ENCODE peak calls at places on chromosomes 12 and 14, in seven cellular contexts. D, H, J, B, U, G and Q are unnamed samples.

GRCh38 chr14:22493143-22493542 is 95.9 kb downstream of the DAD1 start:
- DNase-seq in D (no peak), H (no peak), J (no peak), B (no peak), U (no peak), G (no peak), Q (no peak)

GRCh38 chr12:122368361-122369073 is 54.0 kb downstream of the CLIP1 start:
- DNase-seq in D (no peak), H (no peak), J (peak), B (no peak), U (peak), G (no peak), Q (no peak)

GRCh38 chr12:120873231-120873630 is 30.9 kb downstream of the SPPL3 start:
- DNase-seq in D (no peak), H (no peak), J (no peak), B (no peak), U (no peak), G (no peak), Q (no peak)

GRCh38 chr14:20681348-20682126 is 2.8 kb upstream of the RNASE4 start:
- DNase-seq in D (peak), H (peak), J (peak), B (peak), U (peak), G (peak), Q (peak)

GRCh38 chr14:42884100-42884499 is 1277.4 kb downstream of the LRFN5 start:
- DNase-seq in D (no peak), H (no peak), J (peak), B (no peak), U (peak), G (no peak), Q (peak)

GRCh38 chr12:116133149-116133548 is 144.3 kb downstream of the MED13L start:
- DNase-seq in D (no peak), H (no peak), J (peak), B (no peak), U (no peak), G (no peak), Q (no peak)

GRCh38 chr14:20866963-20867362 is 24.2 kb upstream of the RNASE3 start:
- DNase-seq in D (no peak), H (no peak), J (no peak), B (no peak), U (no peak), G (no peak), Q (no peak)

GRCh38 chr14:97177016-97177415 is 379.8 kb downstream of the VRK1 start:
- DNase-seq in D (no peak), H (no peak), J (no peak), B (no peak), U (peak), G (no peak), Q (peak)

GRCh38 chr14:88611878-88612277 is 49.0 kb downstream of the ZC3H14 start:
- DNase-seq in D (no peak), H (no peak), J (peak), B (no peak), U (peak), G (no peak), Q (no peak)

GRCh38 chr12:122366685-122367475 is 55.6 kb downstream of the CLIP1 start:
- DNase-seq in D (no peak), H (no peak), J (peak), B (no peak), U (peak), G (no peak), Q (peak)

GRCh38 chr12:115232455-115233156 is 548.6 kb upstream of the TBX3 start:
- DNase-seq in D (no peak), H (no peak), J (peak), B (no peak), U (peak), G (no peak), Q (no peak)

GRCh38 chr12:23684121-23684520 is 265.3 kb downstream of the SOX5 start:
- DNase-seq in D (no peak), H (no peak), J (no peak), B (no peak), U (peak), G (no peak), Q (no peak)

GRCh38 chr14:103296007-103296406 is 38.0 kb upstream of the EIF5 start:
- DNase-seq in D (no peak), H (no peak), J (peak), B (no peak), U (peak), G (no peak), Q (no peak)

GRCh38 chr14:63633801-63634200 is 7.9 kb downstream of the WDR89 start:
- DNase-seq in D (no peak), H (no peak), J (no peak), B (no peak), U (no peak), G (no peak), Q (no peak)
- TF ChIP-seq CTCF in D (no peak), H (no peak), J (peak), B (no peak), U (peak), G (no peak), Q (no peak)

GRCh38 chr12:51391047-51391837 is at the start of gene GALNT6:
- DNase-seq in D (no peak), H (peak), J (no peak), B (peak), U (no peak), G (peak), Q (peak)
- H3K27ac ChIP-seq in D (no peak), H (peak), J (peak), B (peak), U (peak), G (peak), Q (peak)

DNA sequence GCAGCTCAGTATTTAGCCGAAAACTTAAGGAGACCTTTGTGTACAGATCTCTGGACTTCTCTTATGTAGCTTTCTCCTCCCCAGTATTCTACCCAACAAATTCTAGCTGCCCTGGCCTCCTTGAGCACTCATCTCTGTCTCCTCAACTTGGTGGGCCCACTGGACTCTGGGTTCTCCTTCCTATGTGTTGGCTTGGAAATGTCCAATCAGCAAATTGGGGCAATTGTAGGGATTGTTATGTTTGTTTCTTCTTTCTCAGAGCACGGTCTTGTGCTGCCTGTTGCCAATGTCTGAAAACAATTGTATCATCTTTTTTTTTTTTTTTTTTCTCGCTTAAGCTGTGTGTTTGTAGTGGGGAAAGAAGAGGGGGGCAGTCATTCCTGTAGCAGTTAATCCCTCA is 30.2 kb downstream of the NTN4 start:
- DNase-seq in D (no peak), H (no peak), J (no peak), B (no peak), U (no peak), G (no peak), Q (no peak)
- TF ChIP-seq CTCF in D (no peak), H (no peak), J (no peak), B (no peak), U (no peak), G (no peak), Q (no peak)

DNA sequence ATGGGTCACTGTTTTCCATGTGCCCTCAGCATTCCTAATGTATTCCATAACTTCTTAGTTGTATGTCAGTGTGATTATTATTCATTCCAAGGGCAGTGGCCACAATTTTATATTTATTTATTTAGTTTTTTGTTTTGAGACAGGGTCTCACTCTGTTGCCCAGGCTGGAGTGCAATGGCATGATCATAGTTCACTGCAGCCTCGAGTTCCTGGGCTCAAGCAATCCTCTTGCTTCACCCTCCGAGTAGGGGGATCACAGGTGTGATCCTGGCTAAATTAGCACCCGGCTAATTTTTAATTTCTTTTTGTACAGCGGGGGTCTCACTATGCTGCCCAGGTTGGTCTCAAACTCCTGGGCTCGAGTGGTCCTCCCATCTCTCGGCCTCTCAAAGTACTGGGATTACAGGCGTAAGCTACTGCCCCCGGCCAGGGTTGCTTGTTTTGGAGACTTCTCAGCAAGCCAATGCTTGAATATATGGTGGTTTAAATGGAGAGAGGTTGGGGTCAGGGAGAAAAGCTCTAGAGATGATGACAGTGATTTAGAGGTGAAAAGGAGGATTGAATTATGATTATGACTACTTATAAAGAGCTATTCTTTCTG is 7.6 kb downstream of the GPRC5A start:
- DNase-seq in D (no peak), H (no peak), J (no peak), B (no peak), U (no peak), G (no peak), Q (no peak)
- H3K27ac ChIP-seq in D (peak), H (peak), J (peak), B (no peak), U (peak), G (no peak), Q (peak)